ENCODE peak calls at places on chromosome 15, in ten cellular contexts. G is mesothelial cell of epicardium, F is astrocyte, E is psoas muscle, N is ovary, P is lower lobe of right lung, I is brain microvascular endothelial cell, J is fibroblast of pulmonary artery, V is nephron progenitor cell, U is neural progenitor cell. W is an unnamed sample.

GRCh38 chr15:79967331-79968182 is 3.4 kb downstream of the BCL2A1 start:
- DNase-seq in P (no peak), J (no peak), U (no peak), F (peak), E (no peak), V (no peak), I (no peak), G (no peak), N (no peak), W (no peak)

GRCh38 chr15:96234109-96234892 is 96.2 kb upstream of the NR2F2 start:
- DNase-seq in U (no peak), P (no peak), N (peak), E (peak), I (no peak), V (no peak), G (no peak), F (peak), J (peak), W (no peak)

GRCh38 chr15:64740361-64741170 is 34.8 kb downstream of the RBPMS2 start:
- DNase-seq in G (no peak), J (peak), I (peak), U (no peak), N (peak), V (no peak), P (peak), F (peak), E (peak), W (no peak)

GRCh38 chr15:52751522-52751921 is 38.6 kb downstream of the ONECUT1 start:
- DNase-seq in P (no peak), F (no peak), U (no peak), G (no peak), V (no peak), J (no peak), N (no peak), I (no peak), E (no peak), W (no peak)

GRCh38 chr15:63301088-63301487 is 23.7 kb downstream of the APH1B start:
- DNase-seq in P (no peak), J (no peak), E (no peak), F (no peak), I (no peak), V (no peak), U (no peak), G (no peak), N (no peak), W (no peak)

GRCh38 chr15:96041982-96042733 is 288.3 kb upstream of the NR2F2 start:
- DNase-seq in P (no peak), U (no peak), F (no peak), I (no peak), V (no peak), J (no peak), N (no peak), G (no peak), E (no peak), W (no peak)

GRCh38 chr15:55742927-55743614 is at the start of gene PRTG:
- DNase-seq in N (peak), U (peak), I (peak), F (peak), P (peak), V (peak), J (peak), E (peak), G (peak), W (peak)

GRCh38 chr15:32718082-32718821 is 448 bp downstream of the GREM1 start:
- DNase-seq in E (no peak), V (peak), P (no peak), N (no peak), U (peak), F (no peak), G (no peak), I (no peak), J (no peak), W (no peak)

GRCh38 chr15:62164500-62165028 is 521 bp downstream of the C2CD4B start:
- DNase-seq in N (no peak), F (no peak), V (peak), I (no peak), U (peak), P (peak), E (peak), G (no peak), J (peak), W (no peak)

GRCh38 chr15:101201411-101202174 is 50.3 kb downstream of the CHSY1 start:
- DNase-seq in P (peak), E (peak), F (peak), N (peak), G (no peak), U (peak), I (peak), J (peak), V (peak), W (peak)

GRCh38 chr15:36373549-36373948 is 205.9 kb upstream of the CDIN1 start:
- DNase-seq in J (no peak), N (no peak), I (no peak), U (no peak), E (no peak), G (no peak), F (peak), V (no peak), P (no peak), W (no peak)

GRCh38 chr15:31216210-31216911 is 110.3 kb upstream of the KLF13 start:
- DNase-seq in G (no peak), E (peak), U (peak), F (no peak), P (peak), V (peak), N (peak), J (peak), I (no peak), W (peak)

GRCh38 chr15:42553549-42553948 is 4.9 kb downstream of the HAUS2 start:
- DNase-seq in E (no peak), J (no peak), V (no peak), F (no peak), N (no peak), P (no peak), G (no peak), U (no peak), I (no peak), W (no peak)

GRCh38 chr15:80970658-80971057 is 19.0 kb downstream of the MESD start:
- DNase-seq in I (no peak), G (no peak), J (no peak), N (no peak), U (no peak), V (no peak), F (no peak), E (no peak), P (no peak), W (no peak)

GRCh38 chr15:59166601-59167265 is 39.9 kb upstream of the LDHAL6B start:
- DNase-seq in V (no peak), F (no peak), U (no peak), J (no peak), G (no peak), N (no peak), I (no peak), P (no peak), E (no peak), W (no peak)

GRCh38 chr15:77526582-77527163 is 106.0 kb downstream of the HMG20A start:
- DNase-seq in E (no peak), I (no peak), F (no peak), J (no peak), V (no peak), U (no peak), P (no peak), G (no peak), N (no peak), W (no peak)

GRCh38 chr15:75736256-75736655 is 23.6 kb upstream of the CSPG4 start:
- DNase-seq in J (no peak), N (no peak), P (peak), U (no peak), V (no peak), I (no peak), G (no peak), E (no peak), F (no peak), W (no peak)

GRCh38 chr15:47437492-47437891 is 279.8 kb upstream of the SEMA6D start:
- DNase-seq in E (no peak), N (no peak), U (no peak), I (no peak), V (no peak), P (no peak), G (no peak), F (no peak), J (no peak), W (no peak)

GRCh38 chr15:77118787-77119410 is 48.0 kb upstream of the TSPAN3 start:
- DNase-seq in P (no peak), I (peak), J (peak), U (peak), G (no peak), V (no peak), N (no peak), F (peak), E (no peak), W (no peak)

GRCh38 chr15:91465696-91466095 is 365.6 kb downstream of the SV2B start:
- DNase-seq in N (no peak), U (no peak), G (no peak), I (no peak), F (no peak), J (no peak), V (no peak), P (no peak), E (no peak), W (no peak)

GRCh38 chr15:88623061-88623460 is 1.9 kb downstream of the AEN start:
- DNase-seq in J (peak), I (peak), V (no peak), P (no peak), N (no peak), G (no peak), F (peak), E (no peak), U (no peak), W (peak)

GRCh38 chr15:36430721-36431265 is 148.6 kb upstream of the CDIN1 start:
- DNase-seq in F (peak), G (no peak), V (no peak), E (no peak), J (no peak), N (no peak), P (no peak), I (no peak), U (no peak), W (no peak)

GRCh38 chr15:71337197-71337845 is 222.1 kb downstream of the THSD4 start:
- DNase-seq in G (no peak), N (no peak), F (peak), J (no peak), U (no peak), V (no peak), I (no peak), P (no peak), E (no peak), W (no peak)

GRCh38 chr15:86690566-86690965 is 610.9 kb downstream of the AGBL1 start:
- DNase-seq in V (no peak), P (no peak), G (no peak), I (no peak), F (peak), J (no peak), E (no peak), U (peak), N (no peak), W (no peak)

GRCh38 chr15:72754096-72754495 is 29.5 kb downstream of the ADPGK start:
- DNase-seq in V (no peak), G (no peak), I (no peak), U (no peak), F (no peak), N (no peak), J (no peak), E (no peak), P (no peak), W (no peak)

GRCh38 chr15:100106732-100107131 is 235.0 kb downstream of the ADAMTS17 start:
- DNase-seq in E (no peak), I (no peak), N (no peak), P (no peak), J (peak), V (no peak), F (no peak), U (no peak), G (no peak), W (no peak)

GRCh38 chr15:68599560-68600071 is 20.8 kb downstream of the CORO2B start:
- DNase-seq in P (no peak), F (peak), E (no peak), U (peak), J (peak), V (peak), G (no peak), I (peak), N (peak), W (no peak)

GRCh38 chr15:74622758-74623157 is 7.1 kb downstream of the CLK3 start:
- DNase-seq in J (no peak), U (no peak), F (no peak), G (no peak), N (no peak), I (no peak), P (peak), E (no peak), V (no peak), W (no peak)

GRCh38 chr15:94083467-94083991 is 147.8 kb upstream of the MCTP2 start:
- DNase-seq in V (no peak), G (no peak), P (no peak), E (no peak), I (peak), F (peak), J (peak), U (no peak), N (no peak), W (no peak)

GRCh38 chr15:39855400-39855799 is 64.7 kb downstream of the GPR176 start:
- DNase-seq in J (peak), I (no peak), G (no peak), V (no peak), E (no peak), P (no peak), N (no peak), U (no peak), F (no peak), W (no peak)
- TF ChIP-seq CTCF in J (no peak), I (no peak), G (no peak), V (no peak), E (no peak), P (no peak), N (no peak), U (no peak), F (no peak), W (no peak)

GRCh38 chr15:38028869-38029268 is 94.4 kb downstream of the TMCO5A start:
- DNase-seq in F (peak), E (no peak), G (no peak), U (no peak), N (no peak), P (no peak), V (no peak), J (peak), I (no peak), W (no peak)
- TF ChIP-seq CTCF in F (peak), E (no peak), G (no peak), U (no peak), N (no peak), P (no peak), V (no peak), J (peak), I (peak), W (no peak)

GRCh38 chr15:92899910-92900711 is at the start of gene CHD2:
- DNase-seq in U (peak), G (no peak), J (peak), V (peak), N (peak), I (peak), F (peak), P (peak), E (peak), W (no peak)
- TF ChIP-seq CTCF in U (no peak), G (no peak), J (no peak), V (no peak), N (no peak), I (no peak), F (no peak), P (no peak), E (no peak), W (no peak)

GRCh38 chr15:29107291-29107890 is 162.2 kb downstream of the NSMCE3 start:
- DNase-seq in P (peak), U (no peak), V (no peak), I (no peak), E (no peak), F (no peak), G (no peak), N (no peak), J (no peak), W (no peak)

GRCh38 chr15:29106551-29107290 is 162.9 kb downstream of the NSMCE3 start:
- DNase-seq in N (no peak), V (no peak), F (no peak), P (peak), J (no peak), E (no peak), I (no peak), U (no peak), G (no peak), W (no peak)

GRCh38 chr15:29106116-29106515 is 163.5 kb downstream of the NSMCE3 start:
- DNase-seq in U (no peak), G (no peak), P (no peak), N (no peak), J (no peak), E (no peak), V (no peak), F (no peak), I (no peak), W (no peak)

GRCh38 chr15:29109762-29110161 is 159.9 kb downstream of the NSMCE3 start:
- DNase-seq in V (no peak), E (no peak), F (no peak), N (no peak), P (no peak), I (no peak), U (no peak), J (no peak), G (no peak), W (no peak)

GRCh38 chr15:29107971-29108645 is 161.5 kb downstream of the NSMCE3 start:
- DNase-seq in F (no peak), J (no peak), E (no peak), P (peak), G (no peak), V (no peak), N (no peak), U (no peak), I (no peak), W (no peak)
- TF ChIP-seq CTCF in F (no peak), J (no peak), E (no peak), P (no peak), G (no peak), V (no peak), N (no peak), U (no peak), I (no peak), W (no peak)

DNA sequence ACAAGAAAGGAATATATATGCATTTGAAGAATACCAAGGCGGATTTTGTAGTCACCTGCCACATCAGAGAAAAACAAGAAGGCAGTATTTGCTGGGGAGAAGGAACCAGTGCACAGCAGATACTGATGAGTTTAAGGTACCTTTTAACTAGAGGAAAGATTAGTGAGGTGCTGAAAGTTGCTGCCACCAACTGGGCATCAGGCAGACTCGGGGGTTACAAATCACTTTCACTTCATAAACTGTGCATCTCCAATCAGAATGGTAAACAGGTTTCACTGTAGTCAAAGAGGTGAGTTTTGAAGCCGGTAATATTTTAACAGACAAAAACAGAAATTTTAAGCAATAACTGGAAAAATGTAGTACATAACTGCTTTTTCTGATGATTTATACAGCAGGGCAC is 4.1 kb downstream of the FBN1 start:
- DNase-seq in V (no peak), F (no peak), J (peak), P (no peak), E (no peak), G (no peak), N (no peak), I (no peak), U (no peak), W (no peak)
- TF ChIP-seq CTCF in V (no peak), F (no peak), J (peak), P (peak), E (no peak), G (no peak), N (no peak), I (peak), U (peak), W (no peak)

GRCh38 chr15:84591815-84592214 is 9.0 kb upstream of the ZSCAN2 start:
- DNase-seq in I (no peak), P (no peak), E (no peak), N (no peak), F (no peak), V (no peak), G (no peak), J (no peak), U (no peak), W (no peak)
- TF ChIP-seq CTCF in I (no peak), P (no peak), E (no peak), N (no peak), F (no peak), V (no peak), G (no peak), J (no peak), U (no peak), W (no peak)

GRCh38 chr15:66709884-66710283 is 7.8 kb downstream of the SMAD6 start:
- DNase-seq in J (no peak), N (no peak), E (no peak), F (no peak), U (no peak), I (no peak), V (no peak), G (no peak), P (no peak), W (no peak)
- TF ChIP-seq CTCF in J (no peak), N (no peak), E (no peak), F (no peak), U (no peak), I (no peak), V (no peak), G (no peak), P (no peak), W (no peak)

W was measured in omental fat pad.